ENCODE peak calls at places on chromosomes 1 and 21, in ten cellular contexts. L is GM10248; M is stromal cell of bone marrow; V is AG20443; H is aorta; W is fibroblast of pulmonary artery; I is stimulated activated CD4-positive, alpha-beta T cell treated with anti-CD3 and anti-CD28 coated beads, Interleukin-1b, Interleukin-23, amount 100 ng/mL, for 4 hours; F is EL; Q is naive thymus-derived CD8-positive, alpha-beta T cell; R is CD8-positive, alpha-beta memory T cell. J is an unnamed sample.

GRCh38 chr1:175845371-175845770 is 102.0 kb upstream of the TNR start:
- DNase-seq in L (no peak), M (no peak), V (no peak), H (no peak), W (no peak), I (no peak), F (no peak), Q (no peak), R (no peak), J (no peak)

GRCh38 chr21:36188081-36188681 is 31.6 kb downstream of the DOP1B start:
- DNase-seq in L (no peak), M (no peak), V (no peak), H (peak; percentile 55), W (no peak), I (no peak), F (no peak), Q (no peak), R (no peak), J (no peak)

GRCh38 chr1:18938707-18939070 is 17.8 kb downstream of the IFFO2 start:
- DNase-seq in L (no peak), M (no peak), V (no peak), H (no peak), W (no peak), I (no peak), F (no peak), Q (no peak), R (no peak), J (no peak)

GRCh38 chr1:41662656-41663437 is 178.4 kb upstream of the EDN2 start:
- DNase-seq in L (peak; percentile 68), M (peak; percentile 63), V (peak; percentile 92), H (peak; percentile 91), W (peak; percentile 54), I (peak; percentile 60), F (peak; percentile 91), Q (no peak), R (peak; percentile 41), J (peak; percentile 80)

GRCh38 chr1:118081387-118081786 is 103.6 kb downstream of the SPAG17 start:
- DNase-seq in L (peak; percentile 20), M (no peak), V (no peak), H (no peak), W (no peak), I (no peak), F (no peak), Q (no peak), R (no peak), J (no peak)

GRCh38 chr1:182405578-182405977 is 5.1 kb upstream of the TEDDM1 start:
- DNase-seq in L (no peak), M (no peak), V (no peak), H (no peak), W (no peak), I (no peak), F (no peak), Q (no peak), R (no peak), J (no peak)

GRCh38 chr1:63928197-63929105 is 154.6 kb downstream of the ROR1 start:
- DNase-seq in L (no peak), M (no peak), V (no peak), H (peak; percentile 82), W (no peak), I (no peak), F (no peak), Q (no peak), R (no peak), J (no peak)

GRCh38 chr1:53625049-53625448 is 113.9 kb downstream of the GLIS1 start:
- DNase-seq in L (no peak), M (peak; percentile 91), V (peak; percentile 91), H (peak; percentile 53), W (peak; percentile 8), I (no peak), F (peak; percentile 31), Q (no peak), R (no peak), J (peak; percentile 29)

GRCh38 chr1:210231846-210232523 is 611 bp upstream of the SERTAD4 start:
- DNase-seq in L (no peak), M (no peak), V (peak; percentile 44), H (no peak), W (peak; percentile 65), I (no peak), F (peak; percentile 43), Q (no peak), R (no peak), J (peak; percentile 35)

GRCh38 chr21:36854391-36854790 is 112.1 kb downstream of the HLCS start:
- DNase-seq in L (peak; percentile 44), M (no peak), V (peak; percentile 28), H (no peak), W (peak; percentile 58), I (no peak), F (peak; percentile 61), Q (peak; percentile 37), R (no peak), J (no peak)

GRCh38 chr1:218656301-218657037 is 311.3 kb downstream of the TGFB2 start:
- DNase-seq in L (no peak), M (no peak), V (no peak), H (no peak), W (no peak), I (no peak), F (peak; percentile 59), Q (no peak), R (no peak), J (peak; percentile 48)

GRCh38 chr1:30527511-30528140 is 195.8 kb downstream of the MATN1 start:
- DNase-seq in L (no peak), M (no peak), V (no peak), H (peak; percentile 73), W (no peak), I (no peak), F (peak; percentile 14), Q (no peak), R (no peak), J (peak; percentile 4)

GRCh38 chr21:32549861-32550260 is 35.5 kb downstream of the TCP10L start:
- DNase-seq in L (no peak), M (no peak), V (no peak), H (no peak), W (no peak), I (no peak), F (no peak), Q (no peak), R (no peak), J (no peak)

GRCh38 chr1:42420911-42421585 is 34.8 kb downstream of the ZMYND12 start:
- DNase-seq in L (no peak), M (peak; percentile 47), V (peak; percentile 60), H (no peak), W (peak; percentile 82), I (no peak), F (peak; percentile 57), Q (no peak), R (no peak), J (peak; percentile 98)

GRCh38 chr1:74733616-74734484 is 898 bp downstream of the TYW3 start:
- DNase-seq in L (peak; percentile 53), M (peak; percentile 68), V (peak; percentile 62), H (no peak), W (peak; percentile 81), I (no peak), F (peak; percentile 71), Q (peak; percentile 75), R (no peak), J (peak; percentile 64)

GRCh38 chr1:67647036-67647798 is 37.8 kb upstream of the GADD45A start:
- DNase-seq in L (no peak), M (no peak), V (peak; percentile 38), H (no peak), W (peak; percentile 59), I (no peak), F (peak; percentile 61), Q (no peak), R (no peak), J (peak; percentile 36)

GRCh38 chr21:31347435-31348032 is 3.5 kb upstream of the TIAM1 start:
- DNase-seq in L (no peak), M (no peak), V (peak; percentile 48), H (no peak), W (peak; percentile 64), I (no peak), F (no peak), Q (no peak), R (no peak), J (no peak)

J was measured in astrocyte.